ENCODE peak calls at places on chromosomes 6 and 20, in ten cellular contexts. H is foreskin fibroblast, I is A549, Y is A673, V is heart right ventricle, F is B cell, N is GM20000, K is brain microvascular endothelial cell, W is fibroblast of pulmonary artery, G is body of pancreas. A is an unnamed sample.

GRCh38 chr6:8085053-8085511 is 17.3 kb downstream of the EEF1E1 start:
- DNase-seq in H (peak), I (no peak), Y (no peak), V (no peak), F (no peak), N (no peak), K (peak), W (peak), G (peak), A (peak)

GRCh38 chr6:110875548-110876169 is 1.1 kb downstream of the AMD1 start:
- DNase-seq in H (peak), I (no peak), Y (peak), V (peak), F (peak), N (peak), K (no peak), W (no peak), G (peak), A (no peak)

GRCh38 chr6:37648465-37649330 is 49.0 kb downstream of the MDGA1 start:
- DNase-seq in H (peak), I (no peak), Y (no peak), V (peak), F (no peak), N (peak), K (no peak), W (no peak), G (peak), A (no peak)

GRCh38 chr6:53161481-53162009 is 12.9 kb upstream of the GCM1 start:
- DNase-seq in H (peak), I (no peak), Y (no peak), V (no peak), F (no peak), N (no peak), K (peak), W (no peak), G (no peak), A (no peak)

GRCh38 chr6:110226261-110226660 is 46.0 kb downstream of the CDC40 start:
- DNase-seq in H (no peak), I (no peak), Y (no peak), V (no peak), F (no peak), N (no peak), K (no peak), W (no peak), G (no peak), A (no peak)

GRCh38 chr20:53154540-53154939 is 182.4 kb downstream of the TSHZ2 start:
- DNase-seq in H (no peak), I (no peak), Y (no peak), V (no peak), F (no peak), N (no peak), K (no peak), W (peak), G (no peak), A (no peak)

GRCh38 chr6:152087701-152088100 is 280.2 kb downstream of the ESR1 start:
- DNase-seq in H (peak), I (no peak), Y (no peak), V (no peak), F (no peak), N (no peak), K (no peak), W (no peak), G (no peak), A (no peak)

GRCh38 chr6:75546401-75546800 is 52.8 kb upstream of the FILIP1 start:
- DNase-seq in H (peak), I (peak), Y (peak), V (no peak), F (no peak), N (no peak), K (no peak), W (peak), G (no peak), A (no peak)

GRCh38 chr20:3563548-3564177 is 92.8 kb downstream of the ATRN start:
- DNase-seq in H (peak), I (peak), Y (peak), V (no peak), F (no peak), N (peak), K (peak), W (peak), G (peak), A (peak)

GRCh38 chr6:156703719-156704118 is 73.5 kb upstream of the ARID1B start:
- DNase-seq in H (peak), I (no peak), Y (no peak), V (no peak), F (no peak), N (no peak), K (no peak), W (peak), G (no peak), A (no peak)

GRCh38 chr6:72783035-72783434 is 161.2 kb downstream of the KCNQ5 start:
- DNase-seq in H (peak), I (no peak), Y (no peak), V (no peak), F (no peak), N (no peak), K (no peak), W (peak), G (no peak), A (no peak)

GRCh38 chr6:158174514-158174913 is 6.4 kb downstream of the GTF2H5 start:
- DNase-seq in H (peak), I (no peak), Y (no peak), V (no peak), F (no peak), N (no peak), K (peak), W (peak), G (peak), A (peak)

GRCh38 chr6:30093951-30094350 is 18.4 kb upstream of the RNF39 start:
- DNase-seq in H (no peak), I (no peak), Y (no peak), V (no peak), F (no peak), N (no peak), K (no peak), W (no peak), G (no peak), A (no peak)

GRCh38 chr6:53795254-53795701 is 473 bp downstream of the LRRC1 start:
- DNase-seq in H (no peak), I (no peak), Y (no peak), V (no peak), F (no peak), N (no peak), K (no peak), W (no peak), G (peak), A (no peak)

GRCh38 chr6:18997375-18997826 is 610.3 kb downstream of the RNF144B start:
- DNase-seq in H (peak), I (peak), Y (peak), V (no peak), F (no peak), N (peak), K (peak), W (peak), G (peak), A (peak)

GRCh38 chr6:22071655-22072054 is 225.2 kb downstream of the PRL start:
- DNase-seq in H (peak), I (no peak), Y (peak), V (no peak), F (no peak), N (no peak), K (peak), W (peak), G (peak), A (no peak)

GRCh38 chr6:56292505-56293181 is 45.3 kb upstream of the COL21A1 start:
- DNase-seq in H (peak), I (peak), Y (peak), V (no peak), F (no peak), N (peak), K (peak), W (peak), G (peak), A (peak)

GRCh38 chr6:108797951-108798671 is 50.1 kb upstream of the ARMC2 start:
- DNase-seq in H (peak), I (no peak), Y (no peak), V (no peak), F (no peak), N (no peak), K (no peak), W (no peak), G (peak), A (no peak)

DNA sequence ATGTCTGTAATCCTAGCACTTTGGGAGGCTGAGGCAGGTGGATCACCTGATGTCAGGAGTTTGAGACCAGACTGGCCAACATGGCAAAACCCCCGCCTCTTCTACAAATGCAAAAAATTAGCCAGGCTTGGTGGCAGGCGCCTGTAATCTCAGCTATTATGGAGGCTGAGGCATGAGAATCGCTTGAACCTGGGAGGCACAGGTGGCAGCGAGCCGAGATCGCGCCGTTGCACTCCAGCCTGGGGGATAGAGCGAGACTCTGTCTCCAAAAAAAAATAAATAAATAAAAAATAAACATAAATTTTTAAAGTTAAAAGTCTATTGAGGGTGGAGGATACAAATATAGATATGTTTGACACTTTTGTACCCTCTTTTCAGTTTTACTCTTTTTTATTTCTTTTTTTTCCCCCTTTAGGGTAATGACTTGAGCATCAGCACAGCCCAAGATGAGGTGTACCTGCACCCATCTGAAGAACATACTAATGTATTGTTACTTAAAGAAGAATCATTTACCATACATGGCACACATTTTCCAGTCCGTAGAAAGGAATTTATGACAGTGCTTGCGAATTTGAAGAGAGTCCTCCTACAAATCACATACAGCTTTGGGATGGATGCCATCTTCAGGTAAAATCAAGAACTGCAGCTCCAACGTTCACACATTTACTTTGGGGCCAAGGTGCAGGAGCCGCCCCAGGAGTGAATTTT is 368.9 kb downstream of the LAMA2 start:
- DNase-seq in H (peak), I (peak), Y (peak), V (no peak), F (no peak), N (peak), K (peak), W (peak), G (peak), A (peak)
- TF ChIP-seq CTCF in H (peak), I (peak), Y (peak), V (peak), F (peak), N (peak), K (peak), W (peak), G (peak), A (peak)

DNA sequence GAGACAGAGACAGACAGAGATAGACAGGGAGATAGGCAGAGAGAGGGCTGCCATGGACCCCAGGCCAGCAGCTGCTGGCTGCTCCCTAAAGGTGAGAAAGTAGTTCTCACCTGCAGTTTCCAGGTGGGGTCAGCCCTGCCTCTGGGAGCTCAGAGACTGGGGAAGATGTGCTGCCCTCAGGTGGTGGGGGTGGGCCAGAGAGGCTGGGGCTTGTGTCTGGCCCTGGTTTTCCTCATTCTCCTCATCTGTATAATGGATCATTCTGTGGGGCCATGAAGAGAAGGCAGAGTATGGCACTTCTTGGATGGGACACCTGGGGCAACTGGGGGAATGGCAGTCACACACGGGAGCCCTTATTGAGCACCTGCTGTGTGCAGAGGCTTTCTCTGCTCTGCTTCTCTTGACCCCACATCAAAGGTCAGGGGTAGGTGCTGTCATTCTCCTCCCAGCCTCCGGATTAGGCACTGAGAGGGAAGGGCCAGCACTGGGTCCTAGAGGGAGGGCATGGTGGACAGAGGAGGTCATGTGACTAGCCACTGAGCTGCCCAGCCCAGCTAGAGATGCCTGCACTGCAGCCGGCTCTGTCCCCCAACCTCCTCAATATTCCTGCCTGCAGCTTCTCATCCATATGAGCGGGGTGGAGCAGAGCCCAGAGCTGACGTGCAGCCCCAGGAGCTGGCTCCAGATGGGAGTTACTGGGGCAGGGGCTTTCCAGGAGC is 4.1 kb downstream of the ANGPT4 start:
- DNase-seq in H (no peak), I (no peak), Y (no peak), V (no peak), F (no peak), N (no peak), K (no peak), W (no peak), G (no peak), A (no peak)
- TF ChIP-seq CTCF in H (no peak), I (no peak), Y (no peak), V (no peak), F (no peak), N (peak), K (no peak), W (no peak), G (no peak), A (no peak)

GRCh38 chr20:33668087-33668790 is 1.5 kb downstream of the ACTL10 start:
- DNase-seq in H (no peak), I (peak), Y (no peak), V (peak), F (no peak), N (peak), K (no peak), W (no peak), G (no peak), A (no peak)

GRCh38 chr20:33664762-33665144 is 2.0 kb upstream of the ACTL10 start:
- DNase-seq in H (peak), I (no peak), Y (no peak), V (no peak), F (no peak), N (no peak), K (no peak), W (no peak), G (no peak), A (no peak)

GRCh38 chr20:33668791-33669155 is 2.0 kb downstream of the ACTL10 start:
- DNase-seq in H (no peak), I (no peak), Y (no peak), V (peak), F (no peak), N (no peak), K (no peak), W (no peak), G (no peak), A (no peak)

GRCh38 chr20:33667245-33668086 is 723 bp downstream of the ACTL10 start:
- DNase-seq in H (peak), I (no peak), Y (peak), V (peak), F (peak), N (no peak), K (peak), W (peak), G (peak), A (no peak)

DNA sequence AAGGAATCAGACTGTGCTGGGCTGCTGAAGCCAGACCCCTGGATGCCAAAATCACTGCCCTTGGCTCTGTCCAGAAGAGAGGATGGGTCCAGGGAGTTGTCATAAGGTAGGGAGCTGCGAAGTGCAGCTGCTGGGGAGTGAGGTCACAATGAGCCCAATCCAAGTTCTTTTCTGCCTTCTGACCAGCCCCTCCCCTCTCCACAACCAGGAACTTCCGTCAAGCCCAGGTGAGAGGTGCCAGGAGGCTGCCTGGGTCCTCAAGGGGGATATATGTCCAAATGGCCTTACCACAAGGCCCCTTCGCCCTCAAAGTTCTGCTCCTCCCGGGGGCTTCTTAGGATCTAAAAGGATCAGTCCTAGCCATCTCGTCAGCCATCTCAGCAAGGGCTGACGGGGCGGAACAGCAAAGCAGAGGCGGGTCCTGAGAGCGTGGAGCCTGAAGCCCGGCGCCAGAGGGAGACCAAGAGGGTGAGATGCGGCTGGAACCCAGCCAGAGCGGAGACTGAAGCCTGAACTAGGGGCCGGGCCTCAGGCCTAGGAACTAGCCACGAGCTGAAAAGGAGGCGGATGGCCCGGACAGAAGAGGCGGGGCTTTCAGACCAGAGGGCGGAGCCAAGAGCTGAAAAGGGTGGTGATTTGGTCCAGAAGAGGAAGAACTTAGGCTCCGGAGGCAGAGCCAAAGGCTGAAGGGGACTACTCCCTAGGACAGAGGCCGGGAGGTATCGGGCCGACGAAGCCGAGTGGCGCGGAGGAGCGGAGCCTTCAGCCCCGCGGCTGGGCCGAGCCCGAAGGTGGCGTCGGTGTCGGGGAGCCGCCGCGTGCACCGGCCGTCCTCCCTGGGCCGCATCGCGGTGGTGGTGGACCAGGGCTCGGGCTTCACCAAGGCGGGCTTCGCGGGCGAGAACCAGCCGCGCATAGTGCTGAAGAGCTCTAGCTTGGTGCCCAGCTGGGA is at the start of gene ACTL10:
- DNase-seq in H (peak), I (no peak), Y (peak), V (peak), F (peak), N (peak), K (peak), W (peak), G (peak), A (peak)
- TF ChIP-seq CTCF in H (peak), I (no peak), Y (no peak), V (peak), F (no peak), N (no peak), K (peak), W (peak), G (peak), A (peak)

GRCh38 chr20:45548410-45548809 is 1.2 kb upstream of the EPPIN start:
- DNase-seq in H (no peak), I (no peak), Y (no peak), V (no peak), F (no peak), N (no peak), K (no peak), W (no peak), G (no peak), A (no peak)

GRCh38 chr20:45545351-45545750 is 1.9 kb downstream of the EPPIN start:
- DNase-seq in H (no peak), I (no peak), Y (no peak), V (no peak), F (no peak), N (no peak), K (no peak), W (no peak), G (no peak), A (no peak)

GRCh38 chr20:45550765-45551164 is 3.6 kb upstream of the EPPIN start:
- DNase-seq in H (no peak), I (no peak), Y (no peak), V (no peak), F (no peak), N (no peak), K (no peak), W (no peak), G (no peak), A (no peak)

GRCh38 chr20:45547206-45547770 is at the start of gene EPPIN:
- DNase-seq in H (no peak), I (no peak), Y (no peak), V (no peak), F (no peak), N (no peak), K (no peak), W (no peak), G (no peak), A (no peak)

DNA sequence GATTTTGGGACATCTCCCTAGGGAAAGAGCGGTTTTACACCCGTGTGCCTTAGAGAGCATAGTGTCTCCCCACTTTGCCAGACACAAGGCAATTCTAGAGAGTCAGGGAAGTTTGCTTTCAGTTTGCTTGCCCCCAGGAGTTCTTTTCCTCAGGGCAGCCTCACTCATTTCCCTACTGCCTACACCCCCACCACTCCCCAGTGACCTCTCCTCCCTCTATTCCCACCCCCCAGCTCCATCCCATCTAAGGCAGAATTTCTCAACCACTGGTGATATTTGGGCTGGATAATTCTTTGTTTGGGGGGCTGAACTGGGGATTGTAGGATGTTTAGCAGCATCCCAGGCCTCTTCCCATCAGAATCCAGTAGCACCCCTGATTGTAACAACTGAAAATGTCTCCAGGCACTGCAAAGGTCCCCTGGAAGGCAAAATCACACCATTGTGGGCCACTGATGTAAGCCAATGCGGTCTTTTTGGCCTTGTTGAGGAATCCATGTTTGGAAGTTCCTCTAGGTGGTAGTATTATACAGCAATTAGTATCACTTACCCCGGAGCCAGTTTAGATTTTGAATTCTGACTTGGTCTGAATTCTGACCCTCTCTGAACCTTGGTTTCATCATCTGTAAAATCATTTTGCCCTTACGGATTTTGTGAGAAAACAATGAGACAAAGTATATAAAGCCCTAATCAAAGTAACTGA is 1.3 kb downstream of the EPPIN start:
- DNase-seq in H (peak), I (peak), Y (peak), V (no peak), F (no peak), N (peak), K (peak), W (peak), G (no peak), A (peak)
- TF ChIP-seq CTCF in H (peak), I (peak), Y (peak), V (no peak), F (no peak), N (no peak), K (peak), W (peak), G (peak), A (peak)

A was measured in AG09309.